ENCODE peak calls at places on chromosomes 7 and 10, in eight cellular contexts. I is SK-N-SH, P is transverse colon, U is sigmoid colon, K is H1, B is endothelial cell of umbilical vein, D is GM12878, Q is spleen. F is an unnamed sample.

GRCh38 chr10:97764519-97764931 is 7.3 kb downstream of the SFRP5 start:
- DNase-seq in I (no peak), P (no peak), U (no peak), K (no peak), B (no peak), D (no peak), Q (no peak), F (no peak)

GRCh38 chr7:106968160-106968559 is 76.3 kb upstream of the PRKAR2B start:
- DNase-seq in I (no peak), P (no peak), U (no peak), K (no peak), B (no peak), D (no peak), Q (no peak), F (peak)

GRCh38 chr7:3244241-3244814 is 56.7 kb upstream of the SDK1 start:
- DNase-seq in I (peak), P (no peak), U (no peak), K (no peak), B (peak), D (no peak), Q (no peak), F (no peak)

GRCh38 chr10:114044251-114045070 is 795 bp downstream of the ADRB1 start:
- DNase-seq in I (peak), P (no peak), U (no peak), K (no peak), B (peak), D (no peak), Q (peak), F (peak)

GRCh38 chr10:105063796-105064195 is 422.7 kb downstream of the SORCS3 start:
- DNase-seq in I (peak), P (peak), U (no peak), K (peak), B (no peak), D (no peak), Q (no peak), F (peak)

GRCh38 chr7:108004220-108005142 is 1.5 kb upstream of the LAMB1 start:
- DNase-seq in I (no peak), P (no peak), U (peak), K (no peak), B (peak), D (no peak), Q (no peak), F (peak)

GRCh38 chr7:47008461-47008860 is 573.5 kb downstream of the TNS3 start:
- DNase-seq in I (no peak), P (no peak), U (no peak), K (no peak), B (no peak), D (no peak), Q (no peak), F (no peak)

GRCh38 chr10:7480742-7481381 is 70.0 kb upstream of the SFMBT2 start:
- DNase-seq in I (no peak), P (no peak), U (no peak), K (no peak), B (no peak), D (peak), Q (peak), F (no peak)

GRCh38 chr7:105047932-105048331 is 33.9 kb downstream of the KMT2E start:
- DNase-seq in I (no peak), P (no peak), U (no peak), K (no peak), B (no peak), D (no peak), Q (no peak), F (no peak)

GRCh38 chr10:14106828-14107227 is 223.9 kb downstream of the FRMD4A start:
- DNase-seq in I (no peak), P (no peak), U (no peak), K (no peak), B (no peak), D (no peak), Q (no peak), F (no peak)

GRCh38 chr10:3452683-3453388 is 280.3 kb upstream of the PITRM1 start:
- DNase-seq in I (no peak), P (no peak), U (no peak), K (no peak), B (peak), D (no peak), Q (no peak), F (no peak)

GRCh38 chr7:55138663-55139062 is 119.8 kb downstream of the EGFR start:
- DNase-seq in I (no peak), P (no peak), U (no peak), K (no peak), B (no peak), D (no peak), Q (no peak), F (no peak)

GRCh38 chr10:132748545-132749427 is 37.2 kb downstream of the NKX6-2 start:
- DNase-seq in I (no peak), P (no peak), U (no peak), K (no peak), B (no peak), D (no peak), Q (no peak), F (no peak)

GRCh38 chr7:3187378-3188040 is 113.5 kb upstream of the SDK1 start:
- DNase-seq in I (no peak), P (no peak), U (no peak), K (no peak), B (no peak), D (no peak), Q (no peak), F (no peak)

GRCh38 chr10:131910663-131911314 is 10.0 kb downstream of the PPP2R2D start:
- DNase-seq in I (no peak), P (no peak), U (peak), K (no peak), B (no peak), D (no peak), Q (peak), F (no peak)

GRCh38 chr10:8112230-8112915 is 57.9 kb downstream of the GATA3 start:
- DNase-seq in I (peak), P (no peak), U (no peak), K (no peak), B (no peak), D (no peak), Q (no peak), F (no peak)

GRCh38 chr10:71242621-71243009 is 30.2 kb downstream of the UNC5B start:
- DNase-seq in I (no peak), P (no peak), U (no peak), K (no peak), B (no peak), D (no peak), Q (no peak), F (peak)
- H3K27ac ChIP-seq in I (peak), P (no peak), U (no peak), K (no peak), B (no peak), D (no peak), Q (peak), F (no peak)

GRCh38 chr10:32958085-32958991 is at the start of gene ITGB1:
- DNase-seq in I (peak), P (peak), U (peak), K (peak), B (peak), D (no peak), Q (peak), F (peak)
- TF ChIP-seq POLR2AphosphoS5 in I (peak), P (peak), U (peak), K (peak), B (peak), D (no peak), Q (peak), F (peak)

GRCh38 chr7:158812684-158813083 is 16.6 kb downstream of the ESYT2 start:
- DNase-seq in I (no peak), P (no peak), U (no peak), K (no peak), B (no peak), D (no peak), Q (no peak), F (no peak)
- H3K27ac ChIP-seq in I (no peak), P (peak), U (peak), K (no peak), B (no peak), D (no peak), Q (peak), F (no peak)

DNA sequence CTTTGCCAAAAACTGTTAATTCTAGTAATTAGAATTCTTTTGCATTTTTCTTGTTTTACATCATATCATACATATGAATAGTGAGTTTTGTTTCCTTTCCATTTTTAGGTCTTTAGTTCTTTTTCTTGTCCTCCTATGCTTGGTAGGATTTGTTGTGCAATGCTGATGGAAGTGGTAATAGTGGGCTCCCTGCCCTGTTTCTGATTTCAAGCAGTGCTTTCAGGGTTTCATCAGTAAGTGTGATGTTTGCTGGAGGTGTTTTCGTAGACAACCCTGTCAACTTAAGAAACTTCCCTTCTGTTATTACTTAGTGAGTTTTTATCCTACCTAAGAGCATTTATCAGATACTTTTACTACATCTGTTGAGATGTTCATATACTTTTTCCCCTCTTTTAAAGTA is 50.5 kb downstream of the CSGALNACT2 start:
- DNase-seq in I (no peak), P (no peak), U (no peak), K (no peak), B (no peak), D (no peak), Q (no peak), F (no peak)
- TF ChIP-seq POLR2AphosphoS5 in I (no peak), P (no peak), U (no peak), K (no peak), B (no peak), D (no peak), Q (no peak), F (no peak)

GRCh38 chr7:5627745-5628547 is 153.5 kb downstream of the RNF216 start:
- DNase-seq in I (peak), P (no peak), U (no peak), K (no peak), B (no peak), D (no peak), Q (peak), F (no peak)

GRCh38 chr7:5625938-5626337 is 155.5 kb downstream of the RNF216 start:
- DNase-seq in I (peak), P (no peak), U (no peak), K (no peak), B (peak), D (no peak), Q (no peak), F (no peak)

GRCh38 chr7:5624386-5625365 is 156.8 kb downstream of the RNF216 start:
- DNase-seq in I (peak), P (no peak), U (no peak), K (no peak), B (no peak), D (no peak), Q (peak), F (no peak)

GRCh38 chr7:5629941-5630340 is 151.5 kb downstream of the RNF216 start:
- DNase-seq in I (peak), P (no peak), U (no peak), K (no peak), B (peak), D (no peak), Q (peak), F (no peak)

GRCh38 chr7:5626456-5626855 is 155.0 kb downstream of the RNF216 start:
- DNase-seq in I (peak), P (no peak), U (no peak), K (no peak), B (no peak), D (no peak), Q (peak), F (no peak)
- H3K27ac ChIP-seq in I (peak), P (no peak), U (peak), K (no peak), B (no peak), D (no peak), Q (no peak), F (no peak)

GRCh38 chr7:132392713-132393112 is 183.6 kb downstream of the PLXNA4 start:
- DNase-seq in I (no peak), P (no peak), U (no peak), K (no peak), B (no peak), D (no peak), Q (peak), F (no peak)

GRCh38 chr7:132393789-132394261 is 182.4 kb downstream of the PLXNA4 start:
- DNase-seq in I (peak), P (no peak), U (peak), K (no peak), B (no peak), D (no peak), Q (peak), F (no peak)

GRCh38 chr7:132387596-132387995 is 188.7 kb downstream of the PLXNA4 start:
- DNase-seq in I (peak), P (no peak), U (no peak), K (no peak), B (no peak), D (no peak), Q (peak), F (no peak)

GRCh38 chr7:132394283-132395003 is 181.8 kb downstream of the PLXNA4 start:
- DNase-seq in I (peak), P (no peak), U (no peak), K (no peak), B (no peak), D (no peak), Q (no peak), F (peak)

DNA sequence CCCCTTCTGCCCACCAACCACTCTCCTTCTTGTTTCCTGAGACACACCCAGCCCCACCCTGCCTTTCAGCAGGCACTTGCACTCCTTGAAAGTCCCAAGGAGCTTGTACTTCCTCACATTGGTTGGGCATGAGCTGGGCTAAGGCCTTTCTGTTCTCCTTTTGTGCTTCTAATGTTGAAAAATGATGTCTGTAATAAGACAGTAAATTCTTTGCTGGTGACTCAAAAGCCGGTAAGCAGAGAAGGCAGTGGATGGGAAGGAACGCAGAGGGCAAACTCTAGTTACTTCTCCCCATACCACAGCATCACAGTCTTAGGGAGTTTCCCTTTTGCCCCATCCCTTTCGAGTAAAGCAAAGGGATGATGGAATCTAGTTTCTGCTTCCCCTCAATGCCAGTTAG is 185.6 kb downstream of the PLXNA4 start:
- DNase-seq in I (no peak), P (no peak), U (no peak), K (no peak), B (no peak), D (no peak), Q (no peak), F (no peak)
- TF ChIP-seq POLR2AphosphoS5 in I (no peak), P (no peak), U (no peak), K (no peak), B (no peak), D (no peak), Q (no peak), F (no peak)

GRCh38 chr10:76774987-76775603 is 862.5 kb downstream of the KCNMA1 start:
- DNase-seq in I (no peak), P (no peak), U (no peak), K (no peak), B (no peak), D (no peak), Q (no peak), F (no peak)

GRCh38 chr10:76769161-76769560 is 868.4 kb downstream of the KCNMA1 start:
- DNase-seq in I (no peak), P (no peak), U (no peak), K (no peak), B (no peak), D (no peak), Q (no peak), F (no peak)

GRCh38 chr10:76764177-76764576 is 873.4 kb downstream of the KCNMA1 start:
- DNase-seq in I (no peak), P (no peak), U (no peak), K (no peak), B (no peak), D (no peak), Q (no peak), F (no peak)

GRCh38 chr10:76769587-76769986 is 868.0 kb downstream of the KCNMA1 start:
- DNase-seq in I (no peak), P (no peak), U (no peak), K (no peak), B (no peak), D (no peak), Q (no peak), F (no peak)
- H3K27ac ChIP-seq in I (no peak), P (no peak), U (peak), K (no peak), B (no peak), D (no peak), Q (no peak), F (no peak)

GRCh38 chr10:71613303-71613777 is 106.2 kb downstream of the C10orf105 start:
- DNase-seq in I (no peak), P (peak), U (no peak), K (no peak), B (no peak), D (no peak), Q (no peak), F (no peak)

GRCh38 chr10:71613877-71614276 is 105.7 kb downstream of the C10orf105 start:
- DNase-seq in I (no peak), P (no peak), U (no peak), K (no peak), B (no peak), D (no peak), Q (no peak), F (no peak)

GRCh38 chr10:71615538-71616329 is 103.8 kb downstream of the C10orf105 start:
- DNase-seq in I (no peak), P (no peak), U (no peak), K (no peak), B (no peak), D (no peak), Q (no peak), F (no peak)

GRCh38 chr10:71616817-71617654 is 102.5 kb downstream of the C10orf105 start:
- DNase-seq in I (no peak), P (peak), U (no peak), K (no peak), B (no peak), D (no peak), Q (no peak), F (no peak)

DNA sequence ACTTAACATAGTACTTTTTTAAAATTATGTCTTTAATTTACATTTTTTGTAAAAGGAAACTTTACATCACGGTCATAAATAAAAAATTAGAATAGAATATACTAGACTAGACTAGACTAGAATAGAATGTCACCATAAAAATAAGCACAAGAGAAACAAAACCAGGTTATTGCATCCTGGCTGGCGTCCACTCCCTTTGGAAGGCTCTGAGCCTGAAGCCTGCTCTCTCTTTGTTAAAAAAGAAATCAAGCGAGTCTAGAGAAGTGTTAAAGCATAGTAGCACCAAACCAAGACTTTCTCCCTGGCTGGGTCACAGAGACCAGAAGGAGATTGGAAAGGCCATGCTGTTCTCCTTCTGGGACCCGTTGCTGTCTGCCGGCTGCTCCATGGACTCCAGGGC is 104.6 kb downstream of the C10orf105 start:
- DNase-seq in I (no peak), P (no peak), U (no peak), K (no peak), B (no peak), D (no peak), Q (no peak), F (no peak)
- TF ChIP-seq POLR2AphosphoS5 in I (no peak), P (no peak), U (no peak), K (no peak), B (no peak), D (no peak), Q (no peak), F (no peak)

DNA sequence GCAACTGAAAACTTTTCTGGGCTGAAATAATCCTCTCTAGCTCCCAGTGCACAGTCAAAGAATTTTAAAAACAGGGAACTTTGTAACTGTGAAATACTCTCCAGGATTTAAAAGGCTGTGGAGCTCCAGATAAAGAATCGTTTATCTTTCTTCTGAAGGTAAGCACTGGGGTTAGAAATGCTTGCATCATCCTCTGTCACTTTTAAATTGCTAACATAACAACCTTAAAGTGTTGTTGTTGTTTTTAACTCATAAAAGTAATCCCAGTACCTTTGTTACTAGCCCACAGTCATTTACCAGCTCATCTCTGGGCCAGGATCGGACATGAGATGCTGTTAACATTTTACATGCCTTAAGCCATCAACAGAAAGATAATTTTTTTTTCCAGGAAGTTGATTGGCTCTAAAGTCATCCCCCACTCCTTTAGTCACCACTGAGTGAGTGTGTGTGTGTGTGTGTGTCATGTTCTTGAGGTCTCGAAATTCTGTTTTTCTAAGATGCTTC is at the start of gene SLC39A12:
- DNase-seq in I (no peak), P (no peak), U (no peak), K (no peak), B (no peak), D (no peak), Q (no peak), F (no peak)
- H3K27ac ChIP-seq in I (no peak), P (no peak), U (no peak), K (no peak), B (no peak), D (no peak), Q (no peak), F (no peak)

F was measured in GM23338.